ENCODE peak calls at places on chromosomes 3 and 15, in nine cellular contexts. One of them, this sample, is unnamed.

GRCh38 chr3:44962606-44963393 is 13.2 kb downstream of the ZDHHC3 start:
- DNase-seq in A549: no peak
- DNase-seq in heart left ventricle: no peak
- DNase-seq in uterus: no peak
- DNase-seq in ovary: no peak
- DNase-seq in body of pancreas: no peak
- DNase-seq in lower leg skin: no peak
- DNase-seq in transverse colon: no peak
- DNase-seq in adrenal gland: no peak
- DNase-seq in this sample: no peak

GRCh38 chr15:86595741-86596140 is 516.1 kb downstream of the AGBL1 start:
- DNase-seq in transverse colon: no peak
- DNase-seq in ovary: no peak
- DNase-seq in body of pancreas: no peak
- DNase-seq in lower leg skin: no peak
- DNase-seq in uterus: no peak
- DNase-seq in heart left ventricle: no peak
- DNase-seq in A549: no peak
- DNase-seq in adrenal gland: no peak
- DNase-seq in this sample: no peak

GRCh38 chr3:134239538-134239937 is 11.1 kb downstream of the RYK start:
- DNase-seq in heart left ventricle: no peak
- DNase-seq in adrenal gland: no peak
- DNase-seq in uterus: no peak
- DNase-seq in body of pancreas: no peak
- DNase-seq in A549: no peak
- DNase-seq in transverse colon: no peak
- DNase-seq in ovary: no peak
- DNase-seq in lower leg skin: no peak
- DNase-seq in this sample: no peak

GRCh38 chr15:26890451-26890850 is 23.6 kb downstream of the GABRA5 start:
- DNase-seq in body of pancreas: no peak
- DNase-seq in A549: no peak
- DNase-seq in adrenal gland: no peak
- DNase-seq in ovary: no peak
- DNase-seq in heart left ventricle: no peak
- DNase-seq in transverse colon: no peak
- DNase-seq in uterus: no peak
- DNase-seq in lower leg skin: no peak
- DNase-seq in this sample: no peak

GRCh38 chr3:188342991-188343732 is 189.2 kb downstream of the LPP start:
- DNase-seq in uterus: no peak
- DNase-seq in lower leg skin: no peak
- DNase-seq in transverse colon: no peak
- DNase-seq in adrenal gland: no peak
- DNase-seq in heart left ventricle: peak; percentile 28
- DNase-seq in body of pancreas: no peak
- DNase-seq in ovary: no peak
- DNase-seq in A549: no peak
- DNase-seq in this sample: no peak

GRCh38 chr3:8529738-8530525 is 28.3 kb downstream of the LMCD1 start:
- DNase-seq in ovary: no peak
- DNase-seq in heart left ventricle: no peak
- DNase-seq in A549: peak; percentile 23
- DNase-seq in adrenal gland: no peak
- DNase-seq in lower leg skin: no peak
- DNase-seq in transverse colon: no peak
- DNase-seq in body of pancreas: no peak
- DNase-seq in uterus: no peak
- DNase-seq in this sample: peak; percentile 63

GRCh38 chr15:70302360-70302759 is 204.6 kb upstream of the TLE3 start:
- DNase-seq in A549: no peak
- DNase-seq in heart left ventricle: no peak
- DNase-seq in lower leg skin: no peak
- DNase-seq in adrenal gland: no peak
- DNase-seq in body of pancreas: no peak
- DNase-seq in transverse colon: no peak
- DNase-seq in ovary: no peak
- DNase-seq in uterus: no peak
- DNase-seq in this sample: no peak

GRCh38 chr3:30282052-30282708 is 324.2 kb upstream of the TGFBR2 start:
- DNase-seq in adrenal gland: peak; percentile 34
- DNase-seq in body of pancreas: no peak
- DNase-seq in heart left ventricle: no peak
- DNase-seq in A549: peak; percentile 28
- DNase-seq in lower leg skin: no peak
- DNase-seq in transverse colon: no peak
- DNase-seq in ovary: no peak
- DNase-seq in uterus: no peak
- DNase-seq in this sample: no peak

GRCh38 chr15:98433856-98434255 is 214.5 kb upstream of the IGF1R start:
- DNase-seq in adrenal gland: no peak
- DNase-seq in A549: no peak
- DNase-seq in heart left ventricle: no peak
- DNase-seq in body of pancreas: no peak
- DNase-seq in ovary: no peak
- DNase-seq in transverse colon: no peak
- DNase-seq in uterus: no peak
- DNase-seq in lower leg skin: peak; percentile 71
- DNase-seq in this sample: no peak

GRCh38 chr3:99577160-99577559 is 61.2 kb upstream of the COL8A1 start:
- DNase-seq in heart left ventricle: no peak
- DNase-seq in A549: no peak
- DNase-seq in ovary: no peak
- DNase-seq in body of pancreas: no peak
- DNase-seq in adrenal gland: no peak
- DNase-seq in transverse colon: no peak
- DNase-seq in uterus: no peak
- DNase-seq in lower leg skin: no peak
- DNase-seq in this sample: no peak

GRCh38 chr3:25576146-25576545 is 88.6 kb downstream of the TOP2B start:
- DNase-seq in ovary: no peak
- DNase-seq in body of pancreas: no peak
- DNase-seq in uterus: no peak
- DNase-seq in transverse colon: no peak
- DNase-seq in adrenal gland: no peak
- DNase-seq in heart left ventricle: no peak
- DNase-seq in A549: no peak
- DNase-seq in lower leg skin: no peak
- DNase-seq in this sample: no peak

GRCh38 chr3:25573386-25574171 is 91.1 kb downstream of the TOP2B start:
- DNase-seq in lower leg skin: no peak
- DNase-seq in A549: no peak
- DNase-seq in adrenal gland: no peak
- DNase-seq in transverse colon: no peak
- DNase-seq in ovary: no peak
- DNase-seq in heart left ventricle: no peak
- DNase-seq in body of pancreas: no peak
- DNase-seq in uterus: no peak
- DNase-seq in this sample: no peak

GRCh38 chr3:25575001-25575400 is 89.7 kb downstream of the TOP2B start:
- DNase-seq in heart left ventricle: no peak
- DNase-seq in A549: no peak
- DNase-seq in adrenal gland: no peak
- DNase-seq in transverse colon: no peak
- DNase-seq in ovary: no peak
- DNase-seq in body of pancreas: no peak
- DNase-seq in lower leg skin: no peak
- DNase-seq in uterus: no peak
- DNase-seq in this sample: no peak

GRCh38 chr3:25574172-25574765 is 90.4 kb downstream of the TOP2B start:
- DNase-seq in adrenal gland: no peak
- DNase-seq in lower leg skin: no peak
- DNase-seq in transverse colon: no peak
- DNase-seq in body of pancreas: no peak
- DNase-seq in heart left ventricle: no peak
- DNase-seq in ovary: no peak
- DNase-seq in uterus: no peak
- DNase-seq in A549: no peak
- DNase-seq in this sample: no peak

DNA sequence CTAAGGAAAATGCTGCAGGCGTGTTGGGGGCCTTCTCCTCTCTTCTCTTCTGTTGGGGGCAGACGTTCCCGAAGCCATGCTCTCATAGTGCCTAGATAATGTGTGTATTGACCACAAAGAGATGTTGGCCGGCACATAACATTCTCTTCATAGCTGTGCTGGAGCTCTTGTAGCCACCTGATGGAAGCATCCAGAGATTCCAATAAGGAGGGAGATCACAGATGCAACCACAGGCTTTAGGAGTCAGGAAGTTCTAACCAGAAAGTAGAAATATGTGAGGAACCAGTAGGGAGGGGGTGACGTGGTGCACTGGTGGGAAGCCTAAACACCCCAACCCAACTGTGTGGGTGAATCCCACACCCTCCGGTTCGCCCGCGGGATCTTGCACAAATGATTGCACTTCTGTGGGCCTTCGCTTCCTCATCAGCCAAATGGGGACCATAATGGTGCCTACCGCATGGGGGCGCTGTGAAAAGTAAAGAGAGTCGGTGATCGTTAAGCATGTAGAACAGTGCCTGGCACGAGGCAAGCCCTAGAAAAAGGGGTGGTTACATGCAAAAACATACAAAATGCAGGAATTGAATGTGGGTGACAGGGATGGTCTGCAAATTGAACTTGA is 87.8 kb downstream of the TOP2B start:
- DNase-seq in lower leg skin: no peak
- DNase-seq in body of pancreas: no peak
- DNase-seq in A549: no peak
- DNase-seq in transverse colon: no peak
- DNase-seq in uterus: no peak
- DNase-seq in heart left ventricle: no peak
- DNase-seq in ovary: no peak
- DNase-seq in adrenal gland: no peak
- DNase-seq in this sample: peak; percentile 18
- TF ChIP-seq CTCF in lower leg skin: no peak
- TF ChIP-seq CTCF in body of pancreas: no peak
- TF ChIP-seq CTCF in A549: no peak
- TF ChIP-seq CTCF in transverse colon: no peak
- TF ChIP-seq CTCF in uterus: no peak
- TF ChIP-seq CTCF in heart left ventricle: no peak
- TF ChIP-seq CTCF in ovary: no peak
- TF ChIP-seq CTCF in adrenal gland: no peak
- TF ChIP-seq CTCF in this sample: peak; percentile 29

GRCh38 chr3:15861163-15861562 is 63.4 kb upstream of the ANKRD28 start:
- DNase-seq in ovary: no peak
- DNase-seq in body of pancreas: no peak
- DNase-seq in transverse colon: no peak
- DNase-seq in heart left ventricle: no peak
- DNase-seq in A549: no peak
- DNase-seq in uterus: no peak
- DNase-seq in adrenal gland: no peak
- DNase-seq in lower leg skin: no peak
- DNase-seq in this sample: no peak

GRCh38 chr3:15858547-15859506 is 61.0 kb upstream of the ANKRD28 start:
- DNase-seq in heart left ventricle: peak; percentile 24
- DNase-seq in ovary: peak; percentile 57
- DNase-seq in A549: peak; percentile 38
- DNase-seq in uterus: peak; percentile 22
- DNase-seq in adrenal gland: peak; percentile 39
- DNase-seq in body of pancreas: peak; percentile 84
- DNase-seq in transverse colon: peak; percentile 80
- DNase-seq in lower leg skin: peak; percentile 84
- DNase-seq in this sample: peak; percentile 68

GRCh38 chr3:15860014-15860934 is 62.5 kb upstream of the ANKRD28 start:
- DNase-seq in lower leg skin: peak; percentile 89
- DNase-seq in ovary: peak; percentile 52
- DNase-seq in A549: peak; percentile 39
- DNase-seq in uterus: peak; percentile 36
- DNase-seq in heart left ventricle: no peak
- DNase-seq in transverse colon: peak; percentile 46
- DNase-seq in body of pancreas: peak; percentile 42
- DNase-seq in adrenal gland: peak; percentile 36
- DNase-seq in this sample: peak; percentile 82

GRCh38 chr3:15859507-15860013 is 61.8 kb upstream of the ANKRD28 start:
- DNase-seq in A549: peak; percentile 58
- DNase-seq in uterus: peak; percentile 73
- DNase-seq in heart left ventricle: peak; percentile 84
- DNase-seq in adrenal gland: peak; percentile 83
- DNase-seq in transverse colon: peak; percentile 86
- DNase-seq in lower leg skin: peak; percentile 94
- DNase-seq in ovary: peak; percentile 84
- DNase-seq in body of pancreas: peak; percentile 86
- DNase-seq in this sample: peak; percentile 92
- TF ChIP-seq POLR2A in A549: peak; percentile 14
- TF ChIP-seq POLR2A in uterus: peak; percentile 77
- TF ChIP-seq POLR2A in heart left ventricle: no peak
- TF ChIP-seq POLR2A in adrenal gland: peak; percentile 26
- TF ChIP-seq POLR2A in transverse colon: peak; percentile 60
- TF ChIP-seq POLR2A in lower leg skin: no peak
- TF ChIP-seq POLR2A in ovary: peak; percentile 41
- TF ChIP-seq POLR2A in body of pancreas: peak; percentile 72
- TF ChIP-seq POLR2A in this sample: peak; percentile 49

DNA sequence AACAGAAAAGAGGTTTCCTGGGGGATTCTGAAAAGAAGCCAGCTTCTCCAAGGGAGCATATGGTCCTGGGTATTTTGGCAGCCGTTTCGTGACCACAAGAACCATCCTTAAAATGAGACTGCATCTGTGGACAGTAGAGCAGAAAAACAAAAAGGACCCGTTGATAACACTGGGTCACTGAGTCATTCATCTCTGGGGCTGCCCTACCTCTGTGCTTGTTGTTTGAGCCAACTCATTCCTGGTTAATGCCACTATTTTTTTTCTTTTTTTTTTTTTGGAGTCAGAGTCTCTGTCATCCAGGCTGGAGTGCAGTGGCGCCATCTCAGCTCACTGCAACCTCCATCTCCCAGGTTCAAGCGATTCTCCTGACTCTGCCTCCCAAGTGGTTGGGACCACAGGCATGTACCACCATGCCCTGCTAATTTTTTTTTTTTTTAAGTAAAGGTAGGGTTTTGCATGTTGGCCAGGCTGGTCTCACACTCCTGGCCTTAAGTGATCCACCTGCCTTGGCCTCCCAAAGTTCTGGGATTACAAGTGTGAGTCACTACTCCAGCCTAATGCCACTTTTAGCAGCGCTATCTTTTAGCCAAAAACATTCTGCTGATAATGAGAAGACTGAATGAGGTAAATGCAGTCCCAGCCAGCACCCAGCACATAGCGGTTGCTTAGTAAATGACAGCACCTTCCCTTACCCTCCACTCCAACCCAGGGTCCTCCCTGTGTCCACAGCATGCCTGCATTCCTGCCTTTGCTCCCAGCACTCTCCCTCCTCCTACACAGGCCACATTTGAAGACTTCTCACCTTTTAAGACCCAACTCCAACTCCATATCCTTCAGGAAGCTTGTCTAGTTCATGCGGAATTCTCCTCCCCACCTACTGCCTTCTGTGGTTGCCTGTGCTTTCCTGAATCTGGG is 9.1 kb upstream of the ISL2 start:
- DNase-seq in A549: no peak
- DNase-seq in uterus: no peak
- DNase-seq in ovary: no peak
- DNase-seq in transverse colon: no peak
- DNase-seq in lower leg skin: peak; percentile 25
- DNase-seq in adrenal gland: no peak
- DNase-seq in body of pancreas: no peak
- DNase-seq in heart left ventricle: no peak
- DNase-seq in this sample: no peak
- TF ChIP-seq CTCF in A549: no peak
- TF ChIP-seq CTCF in uterus: no peak
- TF ChIP-seq CTCF in ovary: no peak
- TF ChIP-seq CTCF in transverse colon: no peak
- TF ChIP-seq CTCF in lower leg skin: no peak
- TF ChIP-seq CTCF in adrenal gland: no peak
- TF ChIP-seq CTCF in body of pancreas: no peak
- TF ChIP-seq CTCF in heart left ventricle: no peak
- TF ChIP-seq CTCF in this sample: no peak

GRCh38 chr15:40941528-40942336 is 11.5 kb upstream of the CHAC1 start:
- DNase-seq in ovary: peak; percentile 77
- DNase-seq in lower leg skin: peak; percentile 96
- DNase-seq in body of pancreas: peak; percentile 80
- DNase-seq in adrenal gland: peak; percentile 92
- DNase-seq in uterus: peak; percentile 72
- DNase-seq in heart left ventricle: peak; percentile 86
- DNase-seq in A549: peak; percentile 63
- DNase-seq in transverse colon: peak; percentile 85
- DNase-seq in this sample: peak; percentile 90
- TF ChIP-seq POLR2A in ovary: peak; percentile 41
- TF ChIP-seq POLR2A in lower leg skin: no peak
- TF ChIP-seq POLR2A in body of pancreas: peak; percentile 68
- TF ChIP-seq POLR2A in adrenal gland: peak; percentile 65
- TF ChIP-seq POLR2A in uterus: no peak
- TF ChIP-seq POLR2A in heart left ventricle: no peak
- TF ChIP-seq POLR2A in A549: no peak
- TF ChIP-seq POLR2A in transverse colon: peak; percentile 32
- TF ChIP-seq POLR2A in this sample: no peak

This sample was measured in NB4.